ENCODE peak calls at places on chromosomes 5 and 9, in nine cellular contexts. L, U, C, V, Y, N, H, X and J are unnamed samples.

GRCh38 chr5:139877129-139877597 is 81.6 kb downstream of the PSD2 start:
- DNase-seq in U (no peak), Y (no peak), N (no peak), H (no peak), C (no peak), X (no peak), L (no peak), V (no peak), J (no peak)

GRCh38 chr5:116466740-116467139 is 107.9 kb downstream of the SEMA6A start:
- DNase-seq in Y (no peak), L (no peak), C (no peak), N (no peak), V (no peak), X (no peak), U (no peak), H (no peak), J (no peak)

GRCh38 chr9:24712190-24712589 is 166.5 kb upstream of the IZUMO3 start:
- DNase-seq in U (no peak), C (no peak), Y (no peak), L (no peak), V (no peak), N (no peak), H (no peak), X (no peak), J (no peak)

GRCh38 chr5:151620463-151620844 is 29.3 kb upstream of the FAT2 start:
- DNase-seq in X (no peak), U (no peak), L (no peak), Y (no peak), V (no peak), H (no peak), N (no peak), C (no peak), J (no peak)

GRCh38 chr9:135849186-135849585 is 58.2 kb downstream of the CAMSAP1 start:
- DNase-seq in Y (no peak), N (no peak), V (no peak), X (no peak), L (no peak), H (no peak), C (no peak), U (no peak), J (no peak)

GRCh38 chr5:13878357-13878756 is 66.1 kb downstream of the DNAH5 start:
- DNase-seq in H (no peak), U (no peak), L (no peak), N (no peak), V (no peak), Y (no peak), C (no peak), X (no peak), J (no peak)

GRCh38 chr5:28602429-28602828 is 1564.0 kb upstream of the CDH9 start:
- DNase-seq in N (no peak), U (no peak), X (no peak), C (no peak), H (no peak), V (no peak), Y (no peak), L (no peak), J (no peak)

GRCh38 chr5:95842955-95843544 is 20.5 kb upstream of the GLRX start:
- DNase-seq in V (peak; percentile 43), N (no peak), C (peak; percentile 87), U (peak; percentile 71), L (peak; percentile 66), H (no peak), X (peak; percentile 75), Y (peak; percentile 69), J (no peak)

GRCh38 chr5:124606116-124606515 is 140.3 kb downstream of the ZNF608 start:
- DNase-seq in V (no peak), U (no peak), X (no peak), C (no peak), Y (no peak), N (no peak), L (no peak), H (no peak), J (no peak)

GRCh38 chr5:109939109-109939682 is 249.5 kb downstream of the MAN2A1 start:
- DNase-seq in H (no peak), X (peak; percentile 40), C (peak; percentile 68), V (peak; percentile 39), U (peak; percentile 72), L (no peak), N (no peak), Y (no peak), J (no peak)

GRCh38 chr9:94085062-94085639 is 887 bp downstream of the PTPDC1 start:
- DNase-seq in C (peak; percentile 74), N (no peak), X (peak; percentile 68), H (peak; percentile 43), Y (no peak), U (peak; percentile 26), V (peak; percentile 37), L (no peak), J (no peak)

GRCh38 chr5:150022163-150022540 is 21.6 kb downstream of the HMGXB3 start:
- DNase-seq in Y (peak; percentile 97), X (peak; percentile 87), V (peak; percentile 92), H (no peak), L (no peak), C (peak; percentile 94), N (no peak), U (peak; percentile 93), J (peak; percentile 86)

GRCh38 chr9:35114113-35114847 is 1.4 kb downstream of the ATOSB start:
- DNase-seq in Y (peak; percentile 87), L (peak; percentile 79), X (peak; percentile 94), H (peak; percentile 91), U (peak; percentile 98), C (peak; percentile 96), N (peak; percentile 67), V (peak; percentile 96), J (no peak)

GRCh38 chr9:130402645-130403440 is 41.9 kb upstream of the ASS1 start:
- DNase-seq in Y (no peak), U (no peak), C (no peak), H (no peak), V (no peak), X (no peak), N (no peak), L (no peak), J (no peak)

GRCh38 chr5:119379096-119379495 is 23.3 kb downstream of the TNFAIP8 start:
- DNase-seq in C (no peak), H (no peak), U (no peak), X (no peak), V (no peak), Y (no peak), N (no peak), L (no peak), J (no peak)

DNA sequence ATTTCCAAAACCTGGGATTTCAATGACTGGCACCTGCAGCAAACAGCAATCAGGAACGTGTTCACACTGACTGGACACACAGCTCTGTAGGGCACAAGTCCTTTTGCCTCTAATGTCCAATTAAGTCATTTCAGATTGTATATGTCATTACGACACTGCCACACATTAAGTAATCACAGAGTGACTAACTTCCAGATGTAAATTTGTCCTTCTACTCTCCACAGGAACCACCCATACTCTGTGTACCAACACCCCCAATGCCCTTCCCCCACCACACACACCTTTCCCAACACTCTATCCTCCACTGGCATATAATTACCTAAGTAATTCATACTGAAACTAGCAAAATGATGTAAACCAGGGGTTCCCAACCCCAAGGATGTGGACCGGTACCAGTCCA is 30.5 kb downstream of the LARS1 start:
- DNase-seq in Y (no peak), U (no peak), H (no peak), V (peak; percentile 3), X (no peak), C (no peak), L (no peak), N (no peak), J (no peak)
- TF ChIP-seq CTCF in Y (no peak), U (no peak), H (no peak), V (no peak), X (no peak), C (no peak), L (no peak), N (no peak), J (no peak)

DNA sequence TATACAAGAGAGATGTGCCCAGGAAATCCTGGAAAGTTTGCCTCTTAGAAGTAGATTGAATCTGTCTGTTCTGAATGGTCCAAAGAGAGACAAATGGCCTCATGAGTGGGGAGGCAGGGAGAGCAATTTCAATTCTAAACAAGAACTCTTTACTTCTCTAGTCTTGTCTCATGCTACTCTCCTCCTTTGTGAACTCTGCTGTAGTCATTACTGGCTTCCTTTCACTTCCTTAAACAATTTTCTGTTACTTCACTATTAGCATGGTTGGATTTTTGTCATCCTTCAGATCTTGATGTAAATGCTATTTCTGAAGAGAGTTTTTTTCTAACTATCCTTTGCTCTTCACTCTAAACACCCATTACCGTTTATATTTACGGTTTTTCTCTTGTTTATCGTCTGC is 54.0 kb upstream of the GRIN3A start:
- DNase-seq in N (no peak), U (no peak), C (no peak), V (no peak), H (no peak), L (no peak), Y (no peak), X (no peak), J (no peak)
- H3K4me3 ChIP-seq in N (no peak overlapping the region), U (no peak overlapping the region), C (no peak overlapping the region), V (no peak overlapping the region), H (no peak overlapping the region), L (no peak overlapping the region), Y (no peak overlapping the region), X (no peak overlapping the region), J (no peak overlapping the region)

GRCh38 chr5:38022621-38023020 is 182.8 kb upstream of the GDNF start:
- DNase-seq in L (no peak), H (no peak), C (no peak), X (no peak), Y (no peak), N (no peak), V (no peak), U (no peak), J (no peak)

GRCh38 chr5:38029431-38030065 is 189.7 kb upstream of the GDNF start:
- DNase-seq in X (no peak), Y (no peak), H (no peak), V (no peak), C (no peak), U (no peak), N (no peak), L (no peak), J (no peak)

GRCh38 chr5:38018011-38018410 is 178.2 kb upstream of the GDNF start:
- DNase-seq in C (no peak), L (no peak), V (no peak), H (no peak), N (no peak), X (no peak), Y (no peak), U (no peak), J (no peak)

GRCh38 chr5:38023353-38023752 is 183.5 kb upstream of the GDNF start:
- DNase-seq in H (no peak), N (no peak), L (no peak), U (no peak), C (no peak), X (no peak), V (no peak), Y (no peak), J (no peak)

GRCh38 chr5:38023799-38024198 is 184.0 kb upstream of the GDNF start:
- DNase-seq in H (no peak), U (no peak), Y (no peak), X (no peak), V (no peak), L (no peak), N (no peak), C (no peak), J (no peak)
- TF ChIP-seq CTCF in H (no peak), U (no peak), Y (no peak), X (peak; percentile 7), V (peak; percentile 36), L (peak; percentile 26), N (peak; percentile 12), C (peak; percentile 4), J (peak; percentile 17)

DNA sequence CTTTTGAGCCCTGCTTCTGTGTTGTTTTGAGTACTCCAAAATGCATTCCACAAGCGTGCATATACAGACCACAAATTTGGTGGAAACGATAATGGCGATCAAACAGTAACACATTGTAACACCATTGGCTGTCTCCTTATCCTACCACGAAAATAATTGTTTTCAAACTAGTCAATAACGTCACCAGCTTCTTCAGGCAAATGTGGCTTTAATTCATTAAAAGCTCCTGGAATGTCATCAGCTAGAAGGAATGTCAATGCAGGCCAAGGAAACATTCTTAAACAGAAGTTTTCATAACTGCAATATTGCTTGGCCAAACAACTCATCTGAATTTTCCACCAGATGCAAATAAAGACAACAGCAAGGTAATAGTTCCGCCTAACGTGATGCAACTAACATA is 71.6 kb upstream of the XPA start:
- DNase-seq in V (peak; percentile 94), N (no peak), C (peak; percentile 61), L (no peak), Y (no peak), U (peak; percentile 23), H (no peak), X (peak; percentile 52), J (no peak)
- H3K4me3 ChIP-seq in V (no peak overlapping the region), N (no peak overlapping the region), C (no peak overlapping the region), L (no peak overlapping the region), Y (no peak overlapping the region), U (no peak overlapping the region), H (no peak overlapping the region), X (no peak overlapping the region), J (no peak overlapping the region)